ENCODE peak calls at places on chromosomes 2 and 18, in six cellular contexts. F is fibroblast of lung, W is OCI-LY7, S is heart right ventricle, C is heart left ventricle, Y is AG04449. J is an unnamed sample.

GRCh38 chr2:45595724-45596435 is 15.2 kb downstream of the SRBD1 start:
- DNase-seq in C (peak; percentile 49), S (peak; percentile 24), F (peak; percentile 85), Y (peak; percentile 42), W (no peak), J (no peak)

GRCh38 chr2:97728091-97728596 is 14.8 kb downstream of the ZAP70 start:
- DNase-seq in W (no peak), F (no peak), C (no peak), Y (no peak), S (peak; percentile 43), J (no peak)

GRCh38 chr2:45210466-45211195 is 201.4 kb upstream of the SIX2 start:
- DNase-seq in S (no peak), F (no peak), C (no peak), W (peak; percentile 43), Y (no peak), J (no peak)

GRCh38 chr2:186328848-186329247 is 157.2 kb upstream of the ZC3H15 start:
- DNase-seq in Y (no peak), W (no peak), F (no peak), S (no peak), C (no peak), J (peak; percentile 37)

GRCh38 chr18:39198376-39198775 is 1632.8 kb upstream of the CELF4 start:
- DNase-seq in S (no peak), F (peak; percentile 68), Y (no peak), C (no peak), W (no peak), J (no peak)

GRCh38 chr2:145760781-145761649 is 1241.1 kb upstream of the ZEB2 start:
- DNase-seq in S (no peak), F (peak; percentile 88), C (no peak), Y (no peak), W (no peak), J (no peak)

GRCh38 chr18:23077493-23078256 is 57.6 kb upstream of the CABLES1 start:
- DNase-seq in C (no peak), Y (no peak), F (no peak), S (no peak), W (peak; percentile 47), J (no peak)

GRCh38 chr2:47076126-47076506 is 79.0 kb downstream of the STPG4 start:
- DNase-seq in Y (no peak), S (no peak), C (no peak), W (no peak), F (no peak), J (no peak)

GRCh38 chr18:5543854-5544389 is at the start of gene EPB41L3:
- DNase-seq in S (peak; percentile 28), C (peak; percentile 37), W (no peak), Y (no peak), F (peak; percentile 54), J (no peak)

GRCh38 chr18:34956663-34957062 is 84.5 kb upstream of the MAPRE2 start:
- DNase-seq in Y (no peak), S (no peak), C (no peak), W (no peak), F (peak; percentile 69), J (no peak)

GRCh38 chr2:240164586-240164985 is 24.1 kb upstream of the OTOS start:
- DNase-seq in Y (no peak), W (no peak), F (no peak), S (no peak), C (no peak), J (no peak)

GRCh38 chr18:785242-785641 is 26.8 kb downstream of the YES1 start:
- DNase-seq in Y (no peak), S (no peak), F (no peak), C (no peak), W (no peak), J (no peak)

GRCh38 chr2:134372611-134373131 is 118.8 kb downstream of the MGAT5 start:
- DNase-seq in Y (no peak), W (no peak), F (peak; percentile 94), S (peak; percentile 49), C (peak; percentile 68), J (peak; percentile 85)

GRCh38 chr2:46821600-46821999 is 94.0 kb downstream of the MCFD2 start:
- DNase-seq in Y (no peak), C (no peak), W (no peak), S (no peak), F (no peak), J (no peak)

DNA sequence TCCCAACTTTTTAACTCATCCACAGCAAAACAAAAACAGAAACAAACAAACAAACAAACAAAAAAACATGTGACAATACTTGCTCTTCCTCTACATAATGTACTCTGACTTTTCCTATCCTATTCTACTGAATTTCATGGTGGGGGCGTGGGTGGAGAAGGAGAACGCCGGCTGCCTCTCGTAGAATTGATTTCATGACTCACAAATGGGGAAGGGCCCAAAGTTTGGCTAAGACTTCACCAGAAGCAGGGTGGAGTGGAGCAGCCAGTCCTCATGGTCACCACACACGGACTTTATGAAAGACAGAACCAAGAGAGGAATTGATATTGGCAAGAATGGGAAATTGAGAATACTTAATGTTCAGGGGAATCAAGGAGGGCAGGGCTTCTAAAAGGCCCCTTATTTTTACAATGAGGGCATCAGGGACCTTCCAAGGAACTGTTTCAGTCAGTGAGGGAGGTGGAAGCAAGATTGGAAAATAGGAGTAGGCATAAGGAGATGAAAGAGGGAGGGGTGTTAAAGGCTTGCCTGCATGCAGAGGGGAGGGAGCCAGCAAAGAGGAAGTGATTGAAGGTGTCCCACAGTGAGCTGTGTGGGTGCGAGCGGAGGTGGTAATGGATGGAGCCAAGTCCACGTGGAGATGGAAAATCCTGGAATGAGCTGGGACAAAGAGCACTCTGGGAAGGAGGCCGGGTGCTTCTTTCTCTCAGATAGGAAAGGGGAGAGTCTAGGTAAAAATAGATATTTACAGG is 27.9 kb downstream of the MARCHF4 start:
- DNase-seq in C (no peak), Y (no peak), W (no peak), F (peak; percentile 36), S (no peak), J (no peak)
- H3K4me3 ChIP-seq in C (no peak overlapping the region), Y (no peak overlapping the region), W (no peak overlapping the region), F (no peak overlapping the region), S (no peak overlapping the region), J (no peak overlapping the region)

GRCh38 chr2:116094196-116094595 is 1651.8 kb downstream of the DPP10 start:
- DNase-seq in Y (no peak), F (no peak), C (no peak), S (no peak), W (no peak), J (no peak)

GRCh38 chr2:116095636-116096035 is 1653.2 kb downstream of the DPP10 start:
- DNase-seq in F (no peak), Y (no peak), C (no peak), S (no peak), W (no peak), J (no peak)

GRCh38 chr2:116098049-116098448 is 1655.6 kb downstream of the DPP10 start:
- DNase-seq in F (no peak), C (no peak), Y (no peak), W (no peak), S (no peak), J (no peak)
- TF ChIP-seq CTCF in F (no peak), C (no peak), Y (no peak), W (peak; percentile 20), S (no peak), J (no peak)

GRCh38 chr18:24270358-24270936 is 127.2 kb downstream of the OSBPL1A start:
- DNase-seq in C (no peak), W (no peak), Y (no peak), S (no peak), F (no peak), J (no peak)
- H3K4me3 ChIP-seq in C (peak overlapping the region; percentile 92), W (no peak overlapping the region), Y (peak overlapping the region; percentile 81), S (peak overlapping the region; percentile 94), F (peak overlapping the region; percentile 85), J (peak overlapping the region; percentile 66)

DNA sequence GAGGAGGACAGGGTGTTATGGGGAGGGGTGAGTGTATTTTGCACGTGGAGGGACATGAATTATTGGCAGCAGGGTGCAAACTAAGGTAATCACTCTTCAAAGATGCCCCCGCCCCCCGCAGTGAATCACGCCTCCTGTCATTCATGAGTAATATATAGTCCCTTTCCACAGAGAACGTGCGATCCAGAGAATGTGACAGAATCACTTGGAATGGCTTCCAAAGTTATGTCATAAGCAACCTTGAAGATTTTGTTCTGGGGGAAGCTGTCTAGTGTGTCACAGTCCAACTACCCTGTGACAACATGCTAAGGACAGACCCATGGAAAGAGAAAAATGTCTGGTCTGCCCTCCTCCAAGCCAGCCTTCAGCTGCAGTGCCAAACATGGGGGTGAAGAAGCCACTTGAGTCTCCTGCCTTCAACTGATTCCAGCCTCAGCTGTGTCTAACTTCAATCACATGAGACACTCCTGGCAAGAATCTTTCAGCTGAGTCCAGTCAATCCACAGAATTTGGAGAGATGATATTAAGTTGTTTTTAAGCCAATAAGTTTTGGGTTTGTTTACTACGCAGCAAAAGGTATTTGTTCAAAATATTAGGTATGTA is 259.1 kb downstream of the SS18 start:
- DNase-seq in S (no peak), C (no peak), W (no peak), Y (no peak), F (peak; percentile 53), J (no peak)
- TF ChIP-seq CTCF in S (no peak), C (no peak), W (no peak), Y (no peak), F (no peak), J (no peak)

DNA sequence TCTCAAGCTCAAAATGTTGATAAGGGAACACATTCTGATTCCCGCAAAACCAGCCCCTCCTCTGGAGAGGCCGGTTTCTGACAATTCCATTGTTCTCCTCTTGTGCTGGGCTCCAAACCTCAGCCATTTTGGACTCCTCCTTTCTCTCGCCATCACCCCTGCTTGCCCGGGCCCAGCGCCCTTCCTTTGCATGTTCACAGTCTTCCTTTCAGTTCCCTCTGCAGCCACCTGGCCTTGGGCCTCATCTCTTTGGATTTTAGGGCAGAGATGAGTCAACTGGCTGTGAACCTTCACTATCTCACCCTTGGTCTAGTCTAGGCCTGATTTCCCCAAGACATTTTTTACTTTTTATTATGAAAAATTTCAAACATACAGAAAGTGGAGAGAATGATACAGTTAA is 155.9 kb upstream of the MAP3K20 start:
- DNase-seq in W (no peak), Y (no peak), S (no peak), F (no peak), C (no peak), J (no peak)
- H3K4me3 ChIP-seq in W (no peak overlapping the region), Y (no peak overlapping the region), S (no peak overlapping the region), F (no peak overlapping the region), C (no peak overlapping the region), J (no peak overlapping the region)

GRCh38 chr2:20013061-20013721 is 723 bp upstream of the MATN3 start:
- DNase-seq in S (no peak), C (no peak), F (no peak), Y (no peak), W (no peak), J (no peak)

GRCh38 chr2:20018576-20019152 is 6.2 kb upstream of the MATN3 start:
- DNase-seq in F (no peak), S (no peak), W (no peak), C (no peak), Y (no peak), J (no peak)

GRCh38 chr2:20019747-20020146 is 7.3 kb upstream of the MATN3 start:
- DNase-seq in C (peak; percentile 21), Y (no peak), S (no peak), W (no peak), F (no peak), J (no peak)

GRCh38 chr2:20015482-20016083 is 3.1 kb upstream of the MATN3 start:
- DNase-seq in S (no peak), W (peak; percentile 57), F (peak; percentile 36), C (no peak), Y (no peak), J (peak; percentile 36)

GRCh38 chr2:20016346-20016745 is 3.9 kb upstream of the MATN3 start:
- DNase-seq in F (no peak), S (no peak), Y (no peak), W (no peak), C (no peak), J (no peak)
- TF ChIP-seq CTCF in F (no peak), S (no peak), Y (no peak), W (no peak), C (no peak), J (no peak)

J was measured in HFF-Myc.